ENCODE peak calls at places on chromosome 1, in four cellular contexts. T is stimulated activated CD4-positive, alpha-beta T cell treated with anti-CD3 and anti-CD28 coated beads, Interleukin-4, amount 100 ng/mL, for 4 hours; A is HEK293T; Y is renal cortical epithelial cell. P is an unnamed sample.

GRCh38 chr1:214321686-214322453 is 40.9 kb downstream of the SMYD2 start:
- DNase-seq in T (no peak), A (no peak), Y (peak; percentile 87), P (no peak)

GRCh38 chr1:46533179-46533864 is 18.1 kb downstream of the KNCN start:
- DNase-seq in T (peak; percentile 57), A (no peak), Y (no peak), P (no peak)

GRCh38 chr1:189175889-189176288 is 1301.8 kb downstream of the BRINP3 start:
- DNase-seq in T (no peak), A (no peak), Y (no peak), P (no peak)

GRCh38 chr1:216778763-216779162 is 55.5 kb upstream of the ESRRG start:
- DNase-seq in T (no peak), A (no peak), Y (peak; percentile 36), P (no peak)

GRCh38 chr1:112387807-112388206 is 8.2 kb upstream of the CTTNBP2NL start:
- DNase-seq in T (no peak), A (no peak), Y (no peak), P (no peak)

GRCh38 chr1:94526581-94526980 is 15.0 kb downstream of the F3 start:
- DNase-seq in T (no peak), A (no peak), Y (no peak), P (no peak)

GRCh38 chr1:41365772-41366427 is 4.7 kb downstream of the FOXO6 start:
- DNase-seq in T (peak; percentile 16), A (no peak), Y (no peak), P (no peak)

GRCh38 chr1:151980287-151981177 is 13.1 kb downstream of the S100A10 start:
- DNase-seq in T (no peak), A (no peak), Y (peak; percentile 74), P (no peak)

GRCh38 chr1:210143465-210144062 is 89.0 kb upstream of the SERTAD4 start:
- DNase-seq in T (no peak), A (peak; percentile 38), Y (peak; percentile 68), P (peak; percentile 54)

GRCh38 chr1:10890391-10891073 is 94.1 kb upstream of the CASZ1 start:
- DNase-seq in T (no peak), A (no peak), Y (no peak), P (no peak)

GRCh38 chr1:244010191-244010590 is 40.9 kb upstream of the ZBTB18 start:
- DNase-seq in T (peak; percentile 56), A (peak; percentile 31), Y (no peak), P (no peak)

GRCh38 chr1:10538608-10539355 is 64.0 kb downstream of the PEX14 start:
- DNase-seq in T (no peak), A (no peak), Y (no peak), P (no peak)